ENCODE peak calls at places on chromosomes 3 and 15, in ten cellular contexts. One of them, this sample, is unnamed. For H3K36me3 and H3K9me3, the result is how much of the 10 kb centered on the place peaks cover.

GRCh38 chr15:29870495-29871151 is 48.4 kb upstream of the TJP1 start:
- DNase-seq in sigmoid colon: no peak
- DNase-seq in stomach: no peak
- DNase-seq in upper lobe of left lung: peak
- DNase-seq in Panc1: no peak
- DNase-seq in transverse colon: no peak
- DNase-seq in K562: no peak
- DNase-seq in suprapubic skin: no peak
- DNase-seq in HCT116: no peak
- DNase-seq in prostate gland: no peak
- DNase-seq in this sample: no peak

GRCh38 chr3:133494469-133494868 is 79.0 kb upstream of the CDV3 start:
- DNase-seq in sigmoid colon: no peak
- DNase-seq in stomach: no peak
- DNase-seq in upper lobe of left lung: no peak
- DNase-seq in Panc1: no peak
- DNase-seq in transverse colon: no peak
- DNase-seq in K562: peak
- DNase-seq in suprapubic skin: no peak
- DNase-seq in HCT116: no peak
- DNase-seq in prostate gland: no peak
- DNase-seq in this sample: peak

GRCh38 chr15:90004671-90005070 is 3.5 kb downstream of the ZNF710 start:
- DNase-seq in sigmoid colon: peak
- DNase-seq in stomach: no peak
- DNase-seq in upper lobe of left lung: no peak
- DNase-seq in Panc1: peak
- DNase-seq in transverse colon: peak
- DNase-seq in K562: no peak
- DNase-seq in suprapubic skin: peak
- DNase-seq in HCT116: no peak
- DNase-seq in prostate gland: no peak
- DNase-seq in this sample: no peak

GRCh38 chr3:192273611-192274010 is 453.7 kb downstream of the FGF12 start:
- DNase-seq in sigmoid colon: no peak
- DNase-seq in stomach: no peak
- DNase-seq in upper lobe of left lung: no peak
- DNase-seq in Panc1: no peak
- DNase-seq in transverse colon: no peak
- DNase-seq in K562: no peak
- DNase-seq in suprapubic skin: no peak
- DNase-seq in HCT116: no peak
- DNase-seq in prostate gland: peak
- DNase-seq in this sample: no peak

GRCh38 chr15:76584868-76585572 is 248.4 kb downstream of the ISL2 start:
- DNase-seq in sigmoid colon: no peak
- DNase-seq in stomach: no peak
- DNase-seq in upper lobe of left lung: no peak
- DNase-seq in Panc1: no peak
- DNase-seq in transverse colon: no peak
- DNase-seq in K562: no peak
- DNase-seq in suprapubic skin: no peak
- DNase-seq in HCT116: no peak
- DNase-seq in prostate gland: no peak
- DNase-seq in this sample: no peak

GRCh38 chr15:87816811-87817210 is 439.7 kb downstream of the NTRK3 start:
- DNase-seq in sigmoid colon: no peak
- DNase-seq in stomach: no peak
- DNase-seq in upper lobe of left lung: no peak
- DNase-seq in Panc1: peak
- DNase-seq in transverse colon: no peak
- DNase-seq in K562: no peak
- DNase-seq in suprapubic skin: no peak
- DNase-seq in HCT116: no peak
- DNase-seq in prostate gland: no peak
- DNase-seq in this sample: peak

GRCh38 chr15:90214553-90215205 is 13.5 kb downstream of the SEMA4B start:
- DNase-seq in sigmoid colon: no peak
- DNase-seq in stomach: no peak
- DNase-seq in upper lobe of left lung: no peak
- DNase-seq in Panc1: no peak
- DNase-seq in transverse colon: no peak
- DNase-seq in K562: no peak
- DNase-seq in suprapubic skin: no peak
- DNase-seq in HCT116: no peak
- DNase-seq in prostate gland: no peak
- DNase-seq in this sample: no peak

GRCh38 chr15:52749250-52749649 is 40.9 kb downstream of the ONECUT1 start:
- DNase-seq in sigmoid colon: no peak
- DNase-seq in stomach: no peak
- DNase-seq in upper lobe of left lung: no peak
- DNase-seq in Panc1: no peak
- DNase-seq in transverse colon: no peak
- DNase-seq in K562: no peak
- DNase-seq in suprapubic skin: no peak
- DNase-seq in HCT116: no peak
- DNase-seq in prostate gland: no peak
- DNase-seq in this sample: no peak

GRCh38 chr3:182058488-182058887 is 346.8 kb downstream of the SOX2 start:
- DNase-seq in sigmoid colon: no peak
- DNase-seq in stomach: peak
- DNase-seq in upper lobe of left lung: no peak
- DNase-seq in Panc1: no peak
- DNase-seq in transverse colon: no peak
- DNase-seq in K562: no peak
- DNase-seq in suprapubic skin: no peak
- DNase-seq in HCT116: no peak
- DNase-seq in prostate gland: no peak
- DNase-seq in this sample: no peak

GRCh38 chr3:189756651-189757078 is 125.5 kb downstream of the TP63 start:
- DNase-seq in sigmoid colon: no peak
- DNase-seq in stomach: no peak
- DNase-seq in upper lobe of left lung: no peak
- DNase-seq in Panc1: peak
- DNase-seq in transverse colon: no peak
- DNase-seq in K562: no peak
- DNase-seq in suprapubic skin: no peak
- DNase-seq in HCT116: no peak
- DNase-seq in prostate gland: no peak
- DNase-seq in this sample: no peak

GRCh38 chr3:110933786-110934415 is 137.7 kb upstream of the NECTIN3 start:
- DNase-seq in sigmoid colon: no peak
- DNase-seq in stomach: no peak
- DNase-seq in upper lobe of left lung: no peak
- DNase-seq in Panc1: no peak
- DNase-seq in transverse colon: no peak
- DNase-seq in K562: no peak
- DNase-seq in suprapubic skin: no peak
- DNase-seq in HCT116: no peak
- DNase-seq in prostate gland: no peak
- DNase-seq in this sample: no peak

GRCh38 chr3:53254810-53255359 is 937 bp downstream of the TKT start:
- DNase-seq in sigmoid colon: peak
- DNase-seq in stomach: peak
- DNase-seq in upper lobe of left lung: peak
- DNase-seq in Panc1: no peak
- DNase-seq in transverse colon: peak
- DNase-seq in K562: peak
- DNase-seq in suprapubic skin: no peak
- DNase-seq in HCT116: no peak
- DNase-seq in prostate gland: peak
- DNase-seq in this sample: no peak

GRCh38 chr3:53255360-53255774 is 455 bp downstream of the TKT start:
- DNase-seq in sigmoid colon: no peak
- DNase-seq in stomach: peak
- DNase-seq in upper lobe of left lung: no peak
- DNase-seq in Panc1: no peak
- DNase-seq in transverse colon: peak
- DNase-seq in K562: no peak
- DNase-seq in suprapubic skin: no peak
- DNase-seq in HCT116: no peak
- DNase-seq in prostate gland: no peak
- DNase-seq in this sample: no peak

GRCh38 chr3:53255775-53256703 is at the start of gene TKT:
- DNase-seq in sigmoid colon: peak
- DNase-seq in stomach: peak
- DNase-seq in upper lobe of left lung: peak
- DNase-seq in Panc1: no peak
- DNase-seq in transverse colon: peak
- DNase-seq in K562: peak
- DNase-seq in suprapubic skin: peak
- DNase-seq in HCT116: no peak
- DNase-seq in prostate gland: peak
- DNase-seq in this sample: peak

GRCh38 chr3:53253707-53254106 is 2.1 kb downstream of the TKT start:
- DNase-seq in sigmoid colon: no peak
- DNase-seq in stomach: no peak
- DNase-seq in upper lobe of left lung: no peak
- DNase-seq in Panc1: no peak
- DNase-seq in transverse colon: no peak
- DNase-seq in K562: no peak
- DNase-seq in suprapubic skin: no peak
- DNase-seq in HCT116: no peak
- DNase-seq in prostate gland: no peak
- DNase-seq in this sample: no peak

GRCh38 chr3:53254190-53254809 is 1.5 kb downstream of the TKT start:
- DNase-seq in sigmoid colon: no peak
- DNase-seq in stomach: no peak
- DNase-seq in upper lobe of left lung: no peak
- DNase-seq in Panc1: no peak
- DNase-seq in transverse colon: no peak
- DNase-seq in K562: peak
- DNase-seq in suprapubic skin: no peak
- DNase-seq in HCT116: no peak
- DNase-seq in prostate gland: no peak
- DNase-seq in this sample: no peak
- H3K36me3 ChIP-seq in sigmoid colon: under half
- H3K36me3 ChIP-seq in stomach: under half
- H3K36me3 ChIP-seq in upper lobe of left lung: under half
- H3K36me3 ChIP-seq in Panc1: under half
- H3K36me3 ChIP-seq in transverse colon: under half
- H3K36me3 ChIP-seq in K562: under half
- H3K36me3 ChIP-seq in suprapubic skin: under half
- H3K36me3 ChIP-seq in HCT116: under half
- H3K36me3 ChIP-seq in prostate gland: under half
- H3K36me3 ChIP-seq in this sample: under half

GRCh38 chr3:175818811-175819464 is 959.8 kb downstream of the NAALADL2 start:
- DNase-seq in sigmoid colon: no peak
- DNase-seq in stomach: no peak
- DNase-seq in upper lobe of left lung: no peak
- DNase-seq in Panc1: no peak
- DNase-seq in transverse colon: no peak
- DNase-seq in K562: no peak
- DNase-seq in suprapubic skin: no peak
- DNase-seq in HCT116: peak
- DNase-seq in prostate gland: no peak
- DNase-seq in this sample: no peak
- H3K9me3 ChIP-seq in sigmoid colon: under half
- H3K9me3 ChIP-seq in stomach: under half
- H3K9me3 ChIP-seq in upper lobe of left lung: under half
- H3K9me3 ChIP-seq in Panc1: under half
- H3K9me3 ChIP-seq in transverse colon: under half
- H3K9me3 ChIP-seq in K562: under half
- H3K9me3 ChIP-seq in suprapubic skin: under half
- H3K9me3 ChIP-seq in HCT116: under half
- H3K9me3 ChIP-seq in prostate gland: under half
- H3K9me3 ChIP-seq in this sample: under half

GRCh38 chr15:37095993-37096877 is 4.1 kb downstream of the MEIS2 start:
- DNase-seq in sigmoid colon: peak
- DNase-seq in stomach: no peak
- DNase-seq in upper lobe of left lung: no peak
- DNase-seq in Panc1: no peak
- DNase-seq in transverse colon: no peak
- DNase-seq in K562: no peak
- DNase-seq in suprapubic skin: no peak
- DNase-seq in HCT116: no peak
- DNase-seq in prostate gland: no peak
- DNase-seq in this sample: no peak
- TF ChIP-seq POLR2AphosphoS5 in sigmoid colon: peak
- TF ChIP-seq POLR2AphosphoS5 in stomach: no peak
- TF ChIP-seq POLR2AphosphoS5 in upper lobe of left lung: no peak
- TF ChIP-seq POLR2AphosphoS5 in Panc1: no peak
- TF ChIP-seq POLR2AphosphoS5 in transverse colon: no peak
- TF ChIP-seq POLR2AphosphoS5 in K562: no peak
- TF ChIP-seq POLR2AphosphoS5 in suprapubic skin: no peak
- TF ChIP-seq POLR2AphosphoS5 in HCT116: no peak
- TF ChIP-seq POLR2AphosphoS5 in prostate gland: no peak
- TF ChIP-seq POLR2AphosphoS5 in this sample: no peak

DNA sequence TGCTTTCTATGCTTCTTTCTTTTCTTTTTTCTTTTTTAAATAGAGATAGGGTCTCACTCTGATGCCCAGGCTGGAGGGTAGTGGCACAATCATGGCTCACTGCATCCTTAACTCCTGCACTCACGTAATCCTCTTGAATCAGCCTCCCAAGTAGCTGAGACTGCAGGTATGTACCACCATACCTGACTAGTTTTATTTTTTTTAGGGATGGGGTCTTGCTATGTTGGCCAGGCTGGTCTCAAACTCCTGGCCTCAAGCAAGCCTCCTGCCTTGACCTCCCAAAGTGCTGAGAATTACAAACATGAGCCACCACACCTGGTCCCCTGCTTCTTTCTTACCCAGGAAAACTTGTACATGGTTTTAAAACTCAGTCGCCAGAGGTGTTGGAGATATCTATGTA is 24.2 kb upstream of the HDC start:
- DNase-seq in sigmoid colon: no peak
- DNase-seq in stomach: no peak
- DNase-seq in upper lobe of left lung: no peak
- DNase-seq in Panc1: no peak
- DNase-seq in transverse colon: no peak
- DNase-seq in K562: no peak
- DNase-seq in suprapubic skin: no peak
- DNase-seq in HCT116: no peak
- DNase-seq in prostate gland: no peak
- DNase-seq in this sample: no peak
- H3K36me3 ChIP-seq in sigmoid colon: under half
- H3K36me3 ChIP-seq in stomach: under half
- H3K36me3 ChIP-seq in upper lobe of left lung: under half
- H3K36me3 ChIP-seq in Panc1: under half
- H3K36me3 ChIP-seq in transverse colon: under half
- H3K36me3 ChIP-seq in K562: half or more
- H3K36me3 ChIP-seq in suprapubic skin: under half
- H3K36me3 ChIP-seq in HCT116: under half
- H3K36me3 ChIP-seq in prostate gland: under half
- H3K36me3 ChIP-seq in this sample: under half

This sample was measured in esophagus muscularis mucosa.